ENCODE peak calls at places on chromosomes 13 and 19, in four cellular contexts. One of them, this sample, is unnamed.

GRCh38 chr13:33349314-33349995 is 63.9 kb upstream of the STARD13 start:
- DNase-seq in ovary: no peak
- DNase-seq in CD4-positive, alpha-beta T cell: no peak
- DNase-seq in Peyer's patch: no peak
- DNase-seq in this sample: no peak

GRCh38 chr19:42515241-42515832 is 12.9 kb downstream of the CEACAM1 start:
- DNase-seq in CD4-positive, alpha-beta T cell: no peak
- DNase-seq in Peyer's patch: no peak
- DNase-seq in ovary: no peak
- DNase-seq in this sample: no peak

GRCh38 chr13:23678768-23679167 is 108.6 kb downstream of the TNFRSF19 start:
- DNase-seq in CD4-positive, alpha-beta T cell: no peak
- DNase-seq in ovary: no peak
- DNase-seq in Peyer's patch: no peak
- DNase-seq in this sample: peak

GRCh38 chr13:48403151-48403631 is 9.7 kb downstream of the LPAR6 start:
- DNase-seq in Peyer's patch: no peak
- DNase-seq in ovary: no peak
- DNase-seq in CD4-positive, alpha-beta T cell: no peak
- DNase-seq in this sample: no peak

GRCh38 chr19:56639217-56639616 is 3.7 kb upstream of the SMIM17 start:
- DNase-seq in CD4-positive, alpha-beta T cell: no peak
- DNase-seq in Peyer's patch: no peak
- DNase-seq in ovary: no peak
- DNase-seq in this sample: peak

GRCh38 chr19:10093295-10094186 is 7.4 kb downstream of the SHFL start:
- DNase-seq in Peyer's patch: no peak
- DNase-seq in ovary: no peak
- DNase-seq in CD4-positive, alpha-beta T cell: no peak
- DNase-seq in this sample: no peak

GRCh38 chr19:17209126-17210036 is 5.8 kb upstream of the USE1 start:
- DNase-seq in Peyer's patch: no peak
- DNase-seq in CD4-positive, alpha-beta T cell: no peak
- DNase-seq in ovary: no peak
- DNase-seq in this sample: no peak

GRCh38 chr19:32718286-32718685 is 1.3 kb upstream of the TDRD12 start:
- DNase-seq in CD4-positive, alpha-beta T cell: no peak
- DNase-seq in ovary: no peak
- DNase-seq in Peyer's patch: no peak
- DNase-seq in this sample: no peak

GRCh38 chr13:98251708-98252107 is 74.6 kb upstream of the RNF113B start:
- DNase-seq in Peyer's patch: no peak
- DNase-seq in ovary: no peak
- DNase-seq in CD4-positive, alpha-beta T cell: no peak
- DNase-seq in this sample: no peak

GRCh38 chr13:109281823-109282239 is 504.6 kb downstream of the IRS2 start:
- DNase-seq in CD4-positive, alpha-beta T cell: no peak
- DNase-seq in ovary: no peak
- DNase-seq in Peyer's patch: no peak
- DNase-seq in this sample: no peak

GRCh38 chr13:25286308-25286968 is 850 bp downstream of the MTMR6 start:
- DNase-seq in Peyer's patch: no peak
- DNase-seq in ovary: no peak
- DNase-seq in CD4-positive, alpha-beta T cell: peak
- DNase-seq in this sample: no peak

GRCh38 chr19:36379510-36379819 is 464 bp upstream of the ZFP14 start:
- DNase-seq in ovary: no peak
- DNase-seq in Peyer's patch: no peak
- DNase-seq in CD4-positive, alpha-beta T cell: no peak
- DNase-seq in this sample: no peak

GRCh38 chr19:36378625-36379509 is at the start of gene ZFP14:
- DNase-seq in Peyer's patch: peak
- DNase-seq in ovary: peak
- DNase-seq in CD4-positive, alpha-beta T cell: peak
- DNase-seq in this sample: peak

GRCh38 chr19:36373638-36374156 is 5.3 kb downstream of the ZFP14 start:
- DNase-seq in CD4-positive, alpha-beta T cell: no peak
- DNase-seq in Peyer's patch: no peak
- DNase-seq in ovary: no peak
- DNase-seq in this sample: no peak

GRCh38 chr19:36371886-36372285 is 7.1 kb downstream of the ZFP14 start:
- DNase-seq in ovary: no peak
- DNase-seq in CD4-positive, alpha-beta T cell: no peak
- DNase-seq in Peyer's patch: no peak
- DNase-seq in this sample: no peak

GRCh38 chr19:36377541-36378178 is 1.3 kb downstream of the ZFP14 start:
- DNase-seq in Peyer's patch: no peak
- DNase-seq in ovary: no peak
- DNase-seq in CD4-positive, alpha-beta T cell: no peak
- DNase-seq in this sample: no peak
- H3K27ac ChIP-seq in Peyer's patch: no peak
- H3K27ac ChIP-seq in ovary: peak
- H3K27ac ChIP-seq in CD4-positive, alpha-beta T cell: no peak
- H3K27ac ChIP-seq in this sample: no peak

GRCh38 chr19:46600393-46601317 is 475 bp upstream of the CALM3 start:
- DNase-seq in Peyer's patch: peak
- DNase-seq in CD4-positive, alpha-beta T cell: peak
- DNase-seq in ovary: peak
- DNase-seq in this sample: peak
- TF ChIP-seq CTCF in Peyer's patch: no peak
- TF ChIP-seq CTCF in CD4-positive, alpha-beta T cell: no peak
- TF ChIP-seq CTCF in ovary: peak
- TF ChIP-seq CTCF in this sample: no peak

GRCh38 chr19:53875602-53876340 is 6.2 kb upstream of the PRKCG start:
- DNase-seq in ovary: no peak
- DNase-seq in Peyer's patch: no peak
- DNase-seq in CD4-positive, alpha-beta T cell: no peak
- DNase-seq in this sample: no peak
- H3K27ac ChIP-seq in ovary: no peak
- H3K27ac ChIP-seq in Peyer's patch: no peak
- H3K27ac ChIP-seq in CD4-positive, alpha-beta T cell: peak
- H3K27ac ChIP-seq in this sample: no peak

DNA sequence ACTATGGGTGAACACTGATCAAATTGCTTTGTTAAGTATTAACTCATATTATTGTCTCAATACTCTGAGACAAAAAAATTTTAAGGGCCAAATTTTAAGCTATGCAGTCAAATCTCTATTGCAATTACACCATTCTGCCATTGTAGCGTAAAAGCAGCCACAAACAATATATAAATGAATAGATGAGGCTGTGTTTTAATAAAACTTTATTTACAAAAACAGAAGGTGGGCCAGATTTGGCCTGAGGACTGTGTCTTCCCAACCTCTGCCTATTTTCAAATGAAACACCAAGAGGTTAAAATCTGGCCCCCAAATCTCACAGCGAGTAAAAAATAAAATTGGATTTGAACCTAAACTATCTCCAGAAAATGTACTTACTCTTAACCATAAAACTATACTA is 51.7 kb downstream of the MBD3L2B start:
- DNase-seq in CD4-positive, alpha-beta T cell: no peak
- DNase-seq in ovary: no peak
- DNase-seq in Peyer's patch: no peak
- DNase-seq in this sample: no peak
- TF ChIP-seq CTCF in CD4-positive, alpha-beta T cell: no peak
- TF ChIP-seq CTCF in ovary: no peak
- TF ChIP-seq CTCF in Peyer's patch: no peak
- TF ChIP-seq CTCF in this sample: no peak

This sample was measured in MM.1S.